ENCODE peak calls at places on chromosomes 16 and 17, in six cellular contexts. C is fibroblast of pulmonary artery, W is mucosa of descending colon, M is brain microvascular endothelial cell, V is skeletal muscle cell, T is left lung. A is an unnamed sample.
A peak's percentile ranks its signal among the peaks of the same experiment; 100 is the strongest.

GRCh38 chr16:51682905-51683304 is 531.8 kb upstream of the SALL1 start:
- DNase-seq in C (no peak), W (no peak), M (no peak), V (no peak), T (no peak), A (no peak)

GRCh38 chr17:7851438-7852261 is 3.2 kb upstream of the TMEM88 start:
- DNase-seq in C (peak; percentile 89), W (peak; percentile 96), M (peak; percentile 65), V (no peak), T (peak; percentile 92), A (peak; percentile 98)

GRCh38 chr17:68455756-68456528 is 1.4 kb downstream of the WIPI1 start:
- DNase-seq in C (peak; percentile 95), W (no peak), M (peak; percentile 64), V (peak; percentile 73), T (no peak), A (no peak)

GRCh38 chr16:84478172-84478948 is 26.1 kb downstream of the MEAK7 start:
- DNase-seq in C (peak; percentile 20), W (no peak), M (peak; percentile 47), V (peak; percentile 47), T (no peak), A (no peak)

GRCh38 chr16:86424968-86425367 is 85.4 kb upstream of the FOXF1 start:
- DNase-seq in C (no peak), W (no peak), M (no peak), V (no peak), T (no peak), A (no peak)

GRCh38 chr16:71895679-71896385 is 501 bp downstream of the IST1 start:
- DNase-seq in C (peak; percentile 50), W (peak; percentile 71), M (peak; percentile 20), V (no peak), T (peak; percentile 49), A (peak; percentile 27)

GRCh38 chr17:58932956-58933355 is 173.7 kb downstream of the TRIM37 start:
- DNase-seq in C (no peak), W (no peak), M (no peak), V (no peak), T (no peak), A (no peak)

GRCh38 chr16:85144026-85144915 is 32.0 kb upstream of the CIBAR2 start:
- DNase-seq in C (no peak), W (no peak), M (no peak), V (no peak), T (no peak), A (no peak)

DNA sequence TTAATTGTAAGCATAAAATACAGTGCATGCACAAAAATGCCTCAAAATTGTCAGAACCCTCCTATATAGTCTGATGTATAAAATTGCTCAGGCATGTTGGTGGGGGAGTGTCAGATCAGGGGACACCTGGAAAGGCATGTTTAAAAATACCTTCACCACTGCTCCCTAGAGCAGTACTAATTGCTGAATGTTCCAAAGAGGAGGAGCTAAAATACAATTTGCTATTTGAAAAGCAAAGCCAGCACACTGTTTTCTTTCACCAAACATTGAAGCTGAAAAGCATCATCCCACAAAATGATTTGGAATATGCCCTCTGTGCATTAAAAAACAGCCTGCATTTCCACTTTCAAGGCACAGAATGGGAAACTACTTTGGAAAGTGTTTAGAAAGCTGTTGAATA is 2.6 kb downstream of the ADAMTS18 start:
- DNase-seq in C (no peak), W (no peak), M (no peak), V (no peak), T (no peak), A (no peak)
- H3K4me3 ChIP-seq in C (no peak overlapping the region), W (no peak overlapping the region), M (no peak overlapping the region), V (no peak overlapping the region), T (no peak overlapping the region), A (no peak overlapping the region)

DNA sequence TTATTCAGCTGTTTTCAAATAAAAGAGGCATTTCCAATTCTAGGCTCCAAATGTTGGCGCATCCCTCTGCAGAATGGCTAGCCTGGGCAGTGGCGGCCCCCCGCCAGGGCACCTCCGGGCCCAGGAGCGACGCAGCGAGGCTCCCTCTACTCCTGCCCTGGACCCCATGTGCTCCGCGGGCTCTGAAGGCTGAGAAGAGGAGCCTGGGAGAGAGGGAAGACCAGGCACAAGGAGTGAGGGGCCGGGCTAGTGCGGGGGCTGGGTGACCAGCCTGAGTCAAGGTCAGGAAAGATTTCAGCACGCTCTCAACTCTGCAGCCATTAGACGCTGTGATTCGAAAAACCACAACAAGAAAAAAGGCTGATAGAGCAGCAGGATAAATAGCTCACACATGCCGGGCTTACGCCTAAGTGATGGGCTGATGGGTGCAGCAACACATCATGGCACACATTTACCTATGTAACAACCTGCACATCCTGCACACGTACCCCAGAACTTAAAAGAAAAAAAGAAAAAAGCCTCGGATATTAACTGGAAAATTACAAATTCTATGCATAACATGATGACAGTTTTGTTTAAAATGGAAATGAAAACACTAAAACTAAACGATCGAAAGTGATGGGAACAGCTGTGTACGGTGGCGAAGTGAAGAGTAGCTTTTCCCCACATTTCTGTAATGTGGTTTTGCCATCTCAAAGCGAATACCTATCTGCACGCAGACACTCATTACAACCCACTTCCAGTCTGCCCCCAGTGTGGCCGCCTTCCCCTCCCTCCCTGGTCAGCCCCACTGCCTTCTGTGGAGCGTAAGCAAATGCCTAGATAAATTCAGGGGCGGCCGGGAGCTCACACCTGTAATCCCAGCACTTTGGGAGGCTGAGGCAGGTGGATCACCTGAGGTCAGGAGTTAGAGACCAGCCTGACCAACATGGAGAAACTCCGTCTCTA is 44.4 kb downstream of the MAP1LC3B start:
- DNase-seq in C (peak; percentile 63), W (no peak), M (peak; percentile 64), V (peak; percentile 24), T (no peak), A (no peak)
- H3K4me3 ChIP-seq in C (peak overlapping the region; percentile 41), W (no peak overlapping the region), M (peak overlapping the region; percentile 40), V (peak overlapping the region; percentile 31), T (no peak overlapping the region), A (no peak overlapping the region)

GRCh38 chr16:17131351-17131750 is 339.4 kb downstream of the XYLT1 start:
- DNase-seq in C (no peak), W (no peak), M (no peak), V (no peak), T (no peak), A (no peak)
- H3K4me3 ChIP-seq in C (no peak overlapping the region), W (no peak overlapping the region), M (no peak overlapping the region), V (no peak overlapping the region), T (no peak overlapping the region), A (no peak overlapping the region)

DNA sequence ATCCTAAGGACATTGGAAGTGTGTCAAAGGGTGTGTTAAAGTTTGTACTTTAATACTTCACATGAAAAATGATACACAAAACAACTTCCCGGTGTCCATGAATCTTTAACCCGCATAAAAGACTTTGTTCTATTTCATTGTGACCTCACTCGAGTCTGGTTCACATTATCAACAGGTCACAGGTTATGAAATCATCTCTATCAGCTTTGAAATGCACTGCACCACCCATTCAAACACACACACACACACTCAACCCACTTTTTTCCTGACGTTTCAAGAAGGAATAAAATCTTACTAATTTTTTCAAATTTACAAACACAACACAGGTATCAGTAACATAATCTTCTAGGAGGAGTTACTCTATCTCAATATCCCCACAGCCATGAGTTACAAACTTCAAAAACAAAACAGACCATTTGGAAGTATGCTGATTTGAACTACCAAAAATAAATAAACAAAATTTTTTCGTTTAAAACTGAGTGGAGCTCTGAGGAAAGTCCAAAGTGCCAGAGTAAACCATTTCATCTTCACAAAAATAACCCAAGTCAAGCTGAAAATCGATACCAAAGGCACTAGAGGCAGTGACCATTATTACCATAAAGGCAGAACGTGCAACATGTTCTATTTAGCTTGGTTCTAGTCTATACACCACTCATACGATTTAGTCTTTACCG is 2.7 kb downstream of the ACOX1 start:
- DNase-seq in C (no peak), W (no peak), M (no peak), V (no peak), T (no peak), A (no peak)
- H3K4me3 ChIP-seq in C (peak overlapping the region; percentile 10), W (no peak overlapping the region), M (no peak overlapping the region), V (no peak overlapping the region), T (no peak overlapping the region), A (peak overlapping the region; percentile 96)

DNA sequence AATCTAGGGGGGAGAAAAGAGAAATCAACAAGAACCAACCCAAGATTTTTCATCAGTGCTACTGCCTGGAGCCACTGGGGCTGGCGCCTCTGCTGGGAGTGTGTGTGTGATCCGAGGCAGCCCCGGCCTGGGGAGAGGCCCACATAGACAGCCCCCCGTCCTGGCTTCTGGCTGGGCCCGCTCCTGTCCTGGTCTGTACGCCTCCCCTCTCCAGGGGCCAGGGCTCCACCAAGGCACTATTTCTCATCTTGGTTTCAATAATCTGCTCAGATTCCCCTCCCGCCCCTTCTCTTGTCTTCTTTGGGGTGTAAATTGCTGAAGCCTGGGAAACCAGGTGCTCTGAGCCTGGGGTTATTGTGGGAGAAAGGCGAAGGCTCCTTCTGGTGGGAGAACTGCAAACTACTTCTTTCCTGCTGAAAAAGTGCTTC is 7.8 kb downstream of the BAHCC1 start:
- DNase-seq in C (no peak), W (no peak), M (no peak), V (no peak), T (no peak), A (no peak)
- H3K4me3 ChIP-seq in C (peak overlapping the region; percentile 12), W (no peak overlapping the region), M (no peak overlapping the region), V (peak overlapping the region; percentile 1), T (no peak overlapping the region), A (peak overlapping the region; percentile 8)

GRCh38 chr16:4373909-4374742 is 2.5 kb downstream of the VASN start:
- DNase-seq in C (peak; percentile 96), W (no peak), M (peak; percentile 88), V (peak; percentile 93), T (peak; percentile 81), A (peak; percentile 25)
- H3K4me3 ChIP-seq in C (peak overlapping the region; percentile 97), W (no peak overlapping the region), M (peak overlapping the region; percentile 73), V (peak overlapping the region; percentile 79), T (peak overlapping the region; percentile 60), A (peak overlapping the region; percentile 70)

GRCh38 chr17:66602659-66603363 is 232.1 kb upstream of the CACNG5 start:
- DNase-seq in C (peak; percentile 80), W (no peak), M (peak; percentile 18), V (no peak), T (no peak), A (no peak)
- H3K4me3 ChIP-seq in C (no peak overlapping the region), W (no peak overlapping the region), M (no peak overlapping the region), V (no peak overlapping the region), T (no peak overlapping the region), A (no peak overlapping the region)

GRCh38 chr17:21166599-21167265 is 40.0 kb downstream of the DHRS7B start:
- DNase-seq in C (peak; percentile 39), W (no peak), M (no peak), V (no peak), T (no peak), A (no peak)
- H3K4me3 ChIP-seq in C (no peak overlapping the region), W (no peak overlapping the region), M (no peak overlapping the region), V (no peak overlapping the region), T (no peak overlapping the region), A (no peak overlapping the region)

DNA sequence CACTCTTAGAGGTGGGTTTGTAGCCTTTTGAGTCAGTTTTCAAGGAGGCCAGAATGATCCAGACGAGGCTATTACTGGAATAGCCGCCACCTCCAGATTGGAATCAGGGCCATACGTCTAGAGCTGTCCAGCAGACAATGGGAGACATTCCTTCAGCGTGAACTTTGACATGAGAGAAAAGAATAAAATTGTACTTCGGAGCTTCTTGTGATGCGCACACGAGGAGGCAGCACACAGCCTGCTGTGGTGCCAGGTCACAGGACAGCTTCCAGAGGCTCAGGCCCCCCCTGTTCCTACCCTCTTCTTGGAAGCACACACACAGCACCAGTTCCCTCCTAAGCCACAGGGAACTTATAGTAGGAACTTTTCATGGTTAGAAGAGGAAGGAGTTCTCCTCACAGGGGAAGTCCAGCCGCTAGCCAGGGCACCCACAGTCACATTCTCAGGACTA is 81.0 kb downstream of the VPS53 start:
- DNase-seq in C (peak; percentile 85), W (no peak), M (peak; percentile 25), V (no peak), T (peak; percentile 40), A (no peak)
- H3K4me3 ChIP-seq in C (no peak overlapping the region), W (no peak overlapping the region), M (no peak overlapping the region), V (no peak overlapping the region), T (no peak overlapping the region), A (no peak overlapping the region)

A was measured in Peyer's patch.